ENCODE peak calls at places on chromosomes 5 and 9, in five cellular contexts. X is AG08396, M is brain microvascular endothelial cell, K is activated B cell treated with CpG ODN at 0.5 μM for 24 hours, A is prostate gland. Y is an unnamed sample.

GRCh38 chr5:93800988-93801811 is 59.8 kb upstream of the POU5F2 start:
- DNase-seq in M (peak; percentile 58), X (peak; percentile 23), K (no peak), A (peak; percentile 41), Y (peak; percentile 54)

GRCh38 chr5:17150498-17150897 is 66.9 kb upstream of the BASP1 start:
- DNase-seq in K (no peak), X (no peak), M (no peak), A (no peak), Y (no peak)

GRCh38 chr9:9914174-9914573 is 698.6 kb downstream of the PTPRD start:
- DNase-seq in M (no peak), K (no peak), X (no peak), A (no peak), Y (no peak)

GRCh38 chr9:34332370-34332964 is 3.1 kb downstream of the NUDT2 start:
- DNase-seq in A (no peak), M (no peak), X (peak; percentile 17), K (no peak), Y (peak; percentile 45)

GRCh38 chr5:72280655-72281069 is 39.4 kb downstream of the MRPS27 start:
- DNase-seq in K (no peak), M (peak; percentile 61), A (no peak), X (peak; percentile 37), Y (peak; percentile 33)

GRCh38 chr5:26024774-26025173 is 1013.6 kb downstream of the CDH9 start:
- DNase-seq in K (no peak), X (no peak), M (no peak), A (no peak), Y (no peak)

GRCh38 chr9:97237311-97237786 is 70.1 kb upstream of the CCDC180 start:
- DNase-seq in M (no peak), A (no peak), K (no peak), X (no peak), Y (no peak)

GRCh38 chr5:159442210-159442850 is 112.0 kb upstream of the IL12B start:
- DNase-seq in A (no peak), K (no peak), X (peak; percentile 24), M (no peak), Y (no peak)

GRCh38 chr9:7439355-7439978 is 360.1 kb downstream of the DMAC1 start:
- DNase-seq in M (no peak), X (peak; percentile 5), K (no peak), A (no peak), Y (no peak)

GRCh38 chr9:123871781-123872180 is 58.1 kb downstream of the DENND1A start:
- DNase-seq in M (no peak), K (no peak), X (no peak), A (no peak), Y (no peak)

GRCh38 chr5:73901045-73901444 is 275.0 kb downstream of the ARHGEF28 start:
- DNase-seq in M (peak; percentile 66), A (no peak), K (no peak), X (peak; percentile 51), Y (peak; percentile 54)

Y was measured in NCI-H460.